ENCODE peak calls at places on chromosomes 1 and 21, in seven cellular contexts. C is fibroblast of lung, G is mesenchymal stem cell, O is astrocyte, W is endodermal cell, V is GM23248, Z is HCT116. T is an unnamed sample.

GRCh38 chr1:234089396-234089795 is 184.9 kb downstream of the SLC35F3 start:
- DNase-seq in C (no peak), O (no peak), Z (no peak), G (no peak), W (peak), V (peak), T (no peak)

GRCh38 chr1:20137055-20137454 is 2.1 kb upstream of the PLA2G2F start:
- DNase-seq in O (no peak), G (no peak), C (no peak), V (no peak), Z (no peak), W (peak), T (no peak)

GRCh38 chr1:114745351-114745750 is 12.4 kb downstream of the CSDE1 start:
- DNase-seq in V (peak), C (no peak), W (no peak), O (peak), Z (no peak), G (no peak), T (no peak)

GRCh38 chr1:39525366-39526165 is 34.1 kb downstream of the BMP8A start:
- DNase-seq in G (peak), O (no peak), V (no peak), W (no peak), Z (no peak), C (no peak), T (no peak)

GRCh38 chr1:45103534-45103933 is 91.5 kb downstream of the UROD start:
- DNase-seq in W (no peak), O (no peak), G (no peak), Z (no peak), V (no peak), C (no peak), T (no peak)

GRCh38 chr1:22024485-22025367 is 23.3 kb downstream of the CELA3A start:
- DNase-seq in O (peak), G (peak), C (peak), Z (peak), W (peak), V (peak), T (peak)

GRCh38 chr21:44919111-44919912 is 1.4 kb downstream of the ITGB2 start:
- DNase-seq in C (no peak), G (no peak), V (peak), W (peak), O (no peak), Z (no peak), T (no peak)

GRCh38 chr1:3738943-3739342 is 13.3 kb upstream of the CCDC27 start:
- DNase-seq in G (no peak), O (no peak), C (no peak), Z (no peak), W (no peak), V (no peak), T (no peak)

GRCh38 chr1:1879942-1880341 is 10.9 kb downstream of the GNB1 start:
- DNase-seq in Z (no peak), C (no peak), V (no peak), G (no peak), W (no peak), O (no peak), T (no peak)

GRCh38 chr21:41947596-41948403 is 6.0 kb downstream of the C2CD2 start:
- DNase-seq in G (no peak), O (peak), V (peak), W (no peak), C (peak), Z (no peak), T (no peak)

GRCh38 chr1:11649624-11650330 is 4.5 kb downstream of the FBXO2 start:
- DNase-seq in W (no peak), G (no peak), O (no peak), C (no peak), Z (no peak), V (no peak), T (no peak)

GRCh38 chr1:157978547-157979403 is 14.7 kb upstream of the KIRREL1 start:
- DNase-seq in G (no peak), O (no peak), V (no peak), Z (no peak), C (no peak), W (peak), T (no peak)

GRCh38 chr1:9892563-9893528 is 17.2 kb downstream of the CTNNBIP1 start:
- DNase-seq in Z (peak), G (peak), V (peak), W (no peak), C (peak), O (peak), T (peak)

GRCh38 chr1:12604114-12604874 is 13.7 kb downstream of the DHRS3 start:
- DNase-seq in C (peak), W (peak), G (peak), Z (peak), O (peak), V (peak), T (peak)

GRCh38 chr1:61635529-61635928 is 89.4 kb downstream of the TM2D1 start:
- DNase-seq in Z (no peak), O (no peak), G (no peak), W (no peak), C (no peak), V (no peak), T (no peak)

GRCh38 chr1:225548140-225548857 is 104.6 kb downstream of the ENAH start:
- DNase-seq in G (no peak), W (no peak), O (no peak), Z (no peak), C (peak), V (peak), T (no peak)

GRCh38 chr1:225554216-225554812 is 98.6 kb downstream of the ENAH start:
- DNase-seq in V (peak), Z (peak), G (peak), C (peak), W (no peak), O (no peak), T (peak)

GRCh38 chr1:225544924-225545323 is 108.0 kb downstream of the ENAH start:
- DNase-seq in Z (no peak), G (no peak), V (no peak), W (no peak), O (no peak), C (no peak), T (no peak)

GRCh38 chr1:225545649-225546048 is 107.3 kb downstream of the ENAH start:
- DNase-seq in G (no peak), V (no peak), W (no peak), Z (no peak), C (no peak), O (no peak), T (no peak)

DNA sequence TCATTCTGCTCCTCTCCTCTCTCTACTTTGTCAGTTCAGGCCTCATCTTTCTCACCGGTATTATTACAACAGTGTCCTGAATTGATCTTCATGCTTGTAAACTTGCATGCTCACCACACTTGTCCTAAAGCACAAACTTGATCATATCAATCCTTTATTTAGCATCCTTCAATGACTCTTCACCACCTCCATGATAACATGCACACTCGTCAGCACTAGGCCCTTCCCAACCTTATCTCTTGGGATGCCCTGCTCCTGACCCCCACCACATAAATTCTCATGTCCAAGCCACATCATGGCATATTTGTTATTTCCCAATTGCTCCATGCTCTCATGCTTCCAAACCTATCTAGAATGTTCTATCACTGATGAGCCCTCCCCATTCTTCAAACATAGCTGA is 103.1 kb downstream of the ENAH start:
- DNase-seq in Z (no peak), G (no peak), W (no peak), V (no peak), O (no peak), C (no peak), T (no peak)
- H3K9ac ChIP-seq in Z (no peak), G (no peak), W (no peak), V (no peak), O (no peak), C (no peak), T (no peak)

DNA sequence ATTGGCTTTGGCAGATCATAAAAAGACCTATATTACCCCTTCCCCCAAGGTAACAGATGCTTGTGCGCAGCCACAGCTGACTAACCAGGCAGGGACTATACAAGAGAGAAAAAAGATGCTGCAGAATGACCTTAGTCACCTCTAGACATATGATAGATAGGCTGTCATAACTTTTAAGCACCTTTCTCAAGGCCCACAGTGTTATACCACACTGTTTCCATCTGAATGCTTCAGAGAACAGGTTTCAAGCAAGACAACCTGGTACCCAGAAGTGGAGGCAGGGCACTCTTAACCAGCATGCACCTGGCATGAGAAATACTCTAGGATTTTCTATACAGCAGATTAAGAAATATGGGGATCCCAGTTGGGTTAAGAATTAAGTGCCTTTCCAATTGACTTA is 12.8 kb upstream of the OVAAL start:
- DNase-seq in W (peak), O (no peak), G (no peak), V (no peak), C (no peak), Z (no peak), T (no peak)
- H3K9ac ChIP-seq in W (no peak), O (no peak), G (no peak), V (no peak), C (no peak), Z (no peak), T (no peak)

GRCh38 chr1:204726478-204726877 is 40.9 kb upstream of the LRRN2 start:
- DNase-seq in C (peak), V (peak), G (peak), W (no peak), Z (peak), O (peak), T (no peak)
- H3K9ac ChIP-seq in C (no peak), V (no peak), G (no peak), W (no peak), Z (no peak), O (no peak), T (no peak)

GRCh38 chr1:43205671-43206070 is 33.5 kb downstream of the CFAP57 start:
- DNase-seq in Z (no peak), O (peak), G (peak), C (peak), V (peak), W (no peak), T (no peak)
- H3K9ac ChIP-seq in Z (peak), O (no peak), G (no peak), C (no peak), V (peak), W (no peak), T (no peak)

GRCh38 chr1:204075890-204076837 is 3.2 kb downstream of the SOX13 start:
- DNase-seq in V (no peak), G (no peak), Z (no peak), W (peak), C (no peak), O (no peak), T (no peak)

GRCh38 chr1:204073837-204074273 is 940 bp downstream of the SOX13 start:
- DNase-seq in Z (no peak), W (peak), G (peak), O (no peak), C (peak), V (peak), T (peak)

GRCh38 chr1:204075116-204075636 is 2.3 kb downstream of the SOX13 start:
- DNase-seq in C (peak), O (no peak), Z (no peak), W (peak), G (peak), V (peak), T (no peak)

GRCh38 chr1:204072951-204073836 is at the start of gene SOX13:
- DNase-seq in V (peak), O (peak), G (peak), C (peak), Z (peak), W (peak), T (peak)

GRCh38 chr1:204074274-204075115 is 1.6 kb downstream of the SOX13 start:
- DNase-seq in G (peak), O (peak), Z (no peak), W (peak), V (peak), C (peak), T (peak)
- H3K9ac ChIP-seq in G (peak), O (peak), Z (peak), W (peak), V (peak), C (peak), T (peak)

GRCh38 chr1:210233216-210233494 is 559 bp downstream of the SERTAD4 start:
- DNase-seq in V (peak), C (no peak), Z (no peak), W (no peak), G (peak), O (no peak), T (peak)
- H3K9ac ChIP-seq in V (peak), C (peak), Z (no peak), W (no peak), G (peak), O (peak), T (peak)

GRCh38 chr1:25545767-25546166 is 2.4 kb downstream of the LDLRAP1 start:
- DNase-seq in W (no peak), V (no peak), O (no peak), Z (no peak), C (no peak), G (no peak), T (no peak)

GRCh38 chr1:25544819-25545218 is 1.4 kb downstream of the LDLRAP1 start:
- DNase-seq in W (no peak), V (peak), G (no peak), Z (no peak), O (no peak), C (no peak), T (no peak)

GRCh38 chr1:25543425-25544242 is at the start of gene LDLRAP1:
- DNase-seq in V (peak), O (peak), C (peak), W (peak), G (peak), Z (no peak), T (peak)

GRCh38 chr1:25543106-25543424 is 341 bp upstream of the LDLRAP1 start:
- DNase-seq in V (no peak), C (no peak), Z (no peak), G (no peak), O (no peak), W (no peak), T (no peak)

GRCh38 chr1:25544243-25544764 is 898 bp downstream of the LDLRAP1 start:
- DNase-seq in G (no peak), O (no peak), Z (no peak), C (no peak), W (peak), V (no peak), T (no peak)
- H3K9ac ChIP-seq in G (peak), O (peak), Z (peak), C (peak), W (no peak), V (peak), T (peak)

T was measured in trophoblast cell.